ENCODE peak calls at places on chromosome 15, in five cellular contexts. One of them, this sample, is unnamed.

GRCh38 chr15:60611592-60612346 is 132.8 kb upstream of the ICE2 start:
- DNase-seq in HCT116: no peak
- DNase-seq in K562: no peak
- DNase-seq in HepG2: no peak
- DNase-seq in WTC11: no peak
- DNase-seq in this sample: no peak

GRCh38 chr15:48102167-48102566 is 18.6 kb upstream of the SLC24A5 start:
- DNase-seq in HepG2: no peak
- DNase-seq in HCT116: no peak
- DNase-seq in K562: no peak
- DNase-seq in WTC11: no peak
- DNase-seq in this sample: no peak

GRCh38 chr15:31660800-31661199 is 334.2 kb downstream of the KLF13 start:
- DNase-seq in HepG2: no peak
- DNase-seq in HCT116: no peak
- DNase-seq in WTC11: no peak
- DNase-seq in K562: no peak
- DNase-seq in this sample: no peak

GRCh38 chr15:41806291-41807181 is 21.4 kb upstream of the JMJD7 start:
- DNase-seq in K562: no peak
- DNase-seq in WTC11: peak; percentile 33
- DNase-seq in HepG2: peak; percentile 34
- DNase-seq in HCT116: peak; percentile 24
- DNase-seq in this sample: no peak

GRCh38 chr15:27336676-27337075 is 365.7 kb downstream of the GABRG3 start:
- DNase-seq in K562: no peak
- DNase-seq in HCT116: no peak
- DNase-seq in WTC11: no peak
- DNase-seq in HepG2: no peak
- DNase-seq in this sample: no peak

GRCh38 chr15:39466428-39466827 is 114.5 kb upstream of the THBS1 start:
- DNase-seq in HCT116: no peak
- DNase-seq in HepG2: no peak
- DNase-seq in K562: no peak
- DNase-seq in WTC11: no peak
- DNase-seq in this sample: no peak

GRCh38 chr15:57044072-57044702 is 125.7 kb downstream of the TCF12 start:
- DNase-seq in WTC11: no peak
- DNase-seq in HepG2: no peak
- DNase-seq in HCT116: no peak
- DNase-seq in K562: no peak
- DNase-seq in this sample: no peak

GRCh38 chr15:99556010-99556409 is 9.8 kb upstream of the MEF2A start:
- DNase-seq in HCT116: no peak
- DNase-seq in K562: no peak
- DNase-seq in WTC11: no peak
- DNase-seq in HepG2: no peak
- DNase-seq in this sample: no peak

GRCh38 chr15:94523873-94524272 is 292.5 kb downstream of the MCTP2 start:
- DNase-seq in K562: no peak
- DNase-seq in HepG2: no peak
- DNase-seq in HCT116: no peak
- DNase-seq in WTC11: peak; percentile 19
- DNase-seq in this sample: no peak

GRCh38 chr15:74470631-74471396 is 9.9 kb upstream of the UBL7 start:
- DNase-seq in HepG2: no peak
- DNase-seq in WTC11: no peak
- DNase-seq in K562: no peak
- DNase-seq in HCT116: no peak
- DNase-seq in this sample: no peak

GRCh38 chr15:94412979-94413741 is 181.8 kb downstream of the MCTP2 start:
- DNase-seq in K562: no peak
- DNase-seq in WTC11: no peak
- DNase-seq in HepG2: peak; percentile 22
- DNase-seq in HCT116: peak; percentile 6
- DNase-seq in this sample: no peak

GRCh38 chr15:78060232-78060631 is 17.3 kb downstream of the TBC1D2B start:
- DNase-seq in WTC11: no peak
- DNase-seq in HepG2: no peak
- DNase-seq in K562: no peak
- DNase-seq in HCT116: no peak
- DNase-seq in this sample: no peak

GRCh38 chr15:78059110-78059839 is 18.2 kb downstream of the TBC1D2B start:
- DNase-seq in WTC11: peak; percentile 4
- DNase-seq in HepG2: no peak
- DNase-seq in K562: no peak
- DNase-seq in HCT116: no peak
- DNase-seq in this sample: no peak

GRCh38 chr15:78064544-78064943 is 13.0 kb downstream of the TBC1D2B start:
- DNase-seq in HepG2: no peak
- DNase-seq in K562: no peak
- DNase-seq in HCT116: no peak
- DNase-seq in WTC11: no peak
- DNase-seq in this sample: no peak

GRCh38 chr15:78063966-78064365 is 13.5 kb downstream of the TBC1D2B start:
- DNase-seq in HepG2: no peak
- DNase-seq in K562: no peak
- DNase-seq in WTC11: no peak
- DNase-seq in HCT116: no peak
- DNase-seq in this sample: no peak

GRCh38 chr15:78061963-78062427 is 15.5 kb downstream of the TBC1D2B start:
- DNase-seq in WTC11: peak; percentile 7
- DNase-seq in HCT116: no peak
- DNase-seq in K562: no peak
- DNase-seq in HepG2: no peak
- DNase-seq in this sample: no peak
- TF ChIP-seq ATF3 in WTC11: no peak
- TF ChIP-seq ATF3 in HCT116: no peak
- TF ChIP-seq ATF3 in K562: no peak
- TF ChIP-seq ATF3 in HepG2: no peak
- TF ChIP-seq ATF3 in this sample: no peak

GRCh38 chr15:70293138-70293537 is 195.4 kb upstream of the TLE3 start:
- DNase-seq in K562: no peak
- DNase-seq in HepG2: no peak
- DNase-seq in HCT116: no peak
- DNase-seq in WTC11: no peak
- DNase-seq in this sample: no peak
- TF ChIP-seq ATF3 in K562: no peak
- TF ChIP-seq ATF3 in HepG2: no peak
- TF ChIP-seq ATF3 in HCT116: no peak
- TF ChIP-seq ATF3 in WTC11: no peak
- TF ChIP-seq ATF3 in this sample: no peak

GRCh38 chr15:66911131-66911700 is 154.2 kb upstream of the SMAD3 start:
- DNase-seq in HCT116: no peak
- DNase-seq in K562: no peak
- DNase-seq in HepG2: no peak
- DNase-seq in WTC11: no peak
- DNase-seq in this sample: no peak
- TF ChIP-seq ATF3 in HCT116: no peak
- TF ChIP-seq ATF3 in K562: no peak
- TF ChIP-seq ATF3 in HepG2: no peak
- TF ChIP-seq ATF3 in WTC11: no peak
- TF ChIP-seq ATF3 in this sample: no peak

GRCh38 chr15:58434334-58434888 is 2.6 kb downstream of the LIPC start:
- DNase-seq in HepG2: no peak
- DNase-seq in HCT116: no peak
- DNase-seq in WTC11: no peak
- DNase-seq in K562: no peak
- DNase-seq in this sample: no peak
- TF ChIP-seq ATF3 in HepG2: no peak
- TF ChIP-seq ATF3 in HCT116: no peak
- TF ChIP-seq ATF3 in WTC11: no peak
- TF ChIP-seq ATF3 in K562: no peak
- TF ChIP-seq ATF3 in this sample: no peak

GRCh38 chr15:82536409-82537350 is 3.6 kb downstream of the RPS17 start:
- DNase-seq in K562: no peak
- DNase-seq in HepG2: no peak
- DNase-seq in WTC11: no peak
- DNase-seq in HCT116: no peak
- DNase-seq in this sample: no peak
- TF ChIP-seq ATF3 in K562: no peak
- TF ChIP-seq ATF3 in HepG2: no peak
- TF ChIP-seq ATF3 in WTC11: no peak
- TF ChIP-seq ATF3 in HCT116: no peak
- TF ChIP-seq ATF3 in this sample: no peak

GRCh38 chr15:34942363-34942762 is 27.2 kb downstream of the AQR start:
- DNase-seq in HCT116: no peak
- DNase-seq in WTC11: no peak
- DNase-seq in HepG2: no peak
- DNase-seq in K562: no peak
- DNase-seq in this sample: no peak
- TF ChIP-seq ATF3 in HCT116: no peak
- TF ChIP-seq ATF3 in WTC11: no peak
- TF ChIP-seq ATF3 in HepG2: no peak
- TF ChIP-seq ATF3 in K562: no peak
- TF ChIP-seq ATF3 in this sample: no peak

GRCh38 chr15:68844856-68845550 is 24.3 kb upstream of the ANP32A start:
- DNase-seq in HCT116: no peak
- DNase-seq in HepG2: no peak
- DNase-seq in WTC11: no peak
- DNase-seq in K562: no peak
- DNase-seq in this sample: no peak
- TF ChIP-seq ATF3 in HCT116: no peak
- TF ChIP-seq ATF3 in HepG2: no peak
- TF ChIP-seq ATF3 in WTC11: no peak
- TF ChIP-seq ATF3 in K562: no peak
- TF ChIP-seq ATF3 in this sample: no peak

DNA sequence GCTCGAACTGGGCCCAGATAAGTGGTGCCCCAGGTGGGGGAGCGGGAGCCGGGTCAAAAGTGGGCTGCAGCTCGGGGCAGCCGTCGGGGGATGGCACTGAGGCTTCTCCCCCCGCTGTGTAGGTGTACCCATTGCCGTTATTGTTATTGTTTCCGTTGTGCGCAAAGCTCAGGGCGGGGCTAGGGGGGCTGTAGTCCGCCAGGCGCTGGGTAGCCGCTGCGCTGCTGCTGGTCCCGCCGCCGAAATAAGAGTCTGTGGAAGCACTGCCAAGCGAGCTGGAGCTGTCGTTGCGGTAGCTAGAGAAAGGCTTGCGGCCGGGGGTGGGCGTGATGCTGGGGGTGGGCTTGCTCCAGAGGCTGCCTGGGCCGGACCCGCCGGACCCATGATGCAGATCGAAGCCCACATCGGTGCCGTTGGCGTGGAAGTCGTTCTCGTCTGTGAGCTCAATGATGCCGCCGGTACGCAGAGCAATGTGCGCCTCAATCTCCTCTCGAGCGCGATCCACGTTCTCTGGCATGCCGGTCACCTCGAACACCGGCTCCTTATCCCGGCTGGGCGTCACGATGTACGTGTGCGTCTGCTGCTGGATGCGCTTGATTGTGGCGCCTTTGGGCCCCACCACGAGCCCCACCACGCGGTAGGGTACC is 2.0 kb downstream of the MEX3B start:
- DNase-seq in WTC11: peak; percentile 48
- DNase-seq in HepG2: no peak
- DNase-seq in HCT116: no peak
- DNase-seq in K562: no peak
- DNase-seq in this sample: no peak
- TF ChIP-seq ATF3 in WTC11: no peak
- TF ChIP-seq ATF3 in HepG2: no peak
- TF ChIP-seq ATF3 in HCT116: no peak
- TF ChIP-seq ATF3 in K562: no peak
- TF ChIP-seq ATF3 in this sample: no peak

DNA sequence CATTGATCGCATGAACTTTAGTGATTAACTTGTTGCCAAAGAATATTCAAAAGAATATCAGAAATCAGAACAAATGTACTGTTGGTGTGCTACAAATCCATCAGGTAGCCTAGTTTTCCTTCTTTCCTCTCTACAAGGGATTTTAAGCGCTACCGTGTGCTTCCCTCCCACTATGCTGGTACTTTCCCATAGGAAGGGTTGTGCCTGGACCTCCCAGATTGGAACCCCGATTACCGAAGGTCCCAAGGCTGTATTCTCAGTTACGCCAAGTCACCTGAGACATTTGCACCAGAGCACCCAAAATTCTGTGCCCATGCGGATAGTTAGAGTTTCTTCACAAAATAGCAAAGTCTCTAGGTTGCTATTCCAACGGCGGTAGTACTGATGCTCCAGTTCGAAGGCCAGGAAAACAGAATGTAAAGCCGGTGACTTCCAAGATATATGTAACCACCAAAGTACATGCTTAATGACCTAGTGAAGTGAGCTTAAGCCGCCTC is 23.4 kb upstream of the GATM start:
- DNase-seq in WTC11: no peak
- DNase-seq in HCT116: no peak
- DNase-seq in HepG2: no peak
- DNase-seq in K562: no peak
- DNase-seq in this sample: no peak
- TF ChIP-seq ATF3 in WTC11: no peak
- TF ChIP-seq ATF3 in HCT116: no peak
- TF ChIP-seq ATF3 in HepG2: no peak
- TF ChIP-seq ATF3 in K562: no peak
- TF ChIP-seq ATF3 in this sample: no peak

DNA sequence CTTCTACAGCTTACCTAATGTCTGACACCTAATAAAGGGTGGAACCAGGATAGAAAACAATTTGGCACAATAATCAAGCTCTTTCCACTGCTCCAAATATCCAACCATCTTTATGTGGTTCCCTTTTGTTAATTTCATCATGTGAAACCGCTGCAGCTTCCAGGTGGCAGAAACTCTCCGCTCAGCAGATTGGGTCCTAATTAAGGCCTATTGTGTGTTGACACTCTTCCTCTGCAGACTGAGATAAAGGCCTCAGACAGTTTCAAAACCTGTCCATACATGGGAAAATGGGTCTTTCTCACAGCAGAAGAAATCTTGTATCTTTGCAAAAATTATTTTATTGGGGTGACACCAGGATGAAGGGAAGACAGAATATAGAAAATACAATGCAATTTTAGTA is 1002.3 kb upstream of the SEMA6D start:
- DNase-seq in HCT116: no peak
- DNase-seq in HepG2: no peak
- DNase-seq in K562: no peak
- DNase-seq in WTC11: no peak
- DNase-seq in this sample: no peak
- TF ChIP-seq ATF3 in HCT116: no peak
- TF ChIP-seq ATF3 in HepG2: no peak
- TF ChIP-seq ATF3 in K562: no peak
- TF ChIP-seq ATF3 in WTC11: no peak
- TF ChIP-seq ATF3 in this sample: no peak

This sample was measured in GM12878.